ENCODE peak calls at places on chromosomes 5 and 9, in five cellular contexts. F, H, W, Q and Y are unnamed samples.

GRCh38 chr5:31291323-31291854 is 97.9 kb downstream of the CDH6 start:
- DNase-seq in W (peak), H (no peak), F (no peak), Q (peak), Y (no peak)

GRCh38 chr5:135194573-135195266 is 160.7 kb upstream of the PITX1 start:
- DNase-seq in H (no peak), Q (no peak), F (no peak), W (no peak), Y (peak)

GRCh38 chr9:136024696-136025316 is 63.6 kb upstream of the UBAC1 start:
- DNase-seq in H (no peak), Q (no peak), W (peak), F (no peak), Y (no peak)

GRCh38 chr9:118418887-118419620 is 714.9 kb downstream of the TLR4 start:
- DNase-seq in H (no peak), Q (no peak), F (no peak), W (no peak), Y (no peak)

GRCh38 chr5:157132302-157132612 is 10.4 kb downstream of the MED7 start:
- DNase-seq in F (no peak), Q (no peak), W (no peak), H (no peak), Y (no peak)

GRCh38 chr9:135665795-135666189 is 2.7 kb downstream of the LCN9 start:
- DNase-seq in H (no peak), Q (no peak), F (no peak), W (no peak), Y (no peak)

GRCh38 chr9:127783644-127784043 is 2.2 kb upstream of the CDK9 start:
- DNase-seq in Q (no peak), H (no peak), F (no peak), W (no peak), Y (no peak)

GRCh38 chr5:179530069-179530998 is 20.0 kb upstream of the RUFY1 start:
- DNase-seq in F (peak), W (peak), Q (peak), H (no peak), Y (no peak)

GRCh38 chr5:125006011-125006685 is 259.7 kb upstream of the ZNF608 start:
- DNase-seq in Q (no peak), H (no peak), W (no peak), F (peak), Y (no peak)

GRCh38 chr5:35777358-35778087 is 79.2 kb upstream of the IL7R start:
- DNase-seq in Q (peak), W (peak), H (peak), F (peak), Y (peak)

GRCh38 chr9:136057236-136058151 is 37.6 kb downstream of the NACC2 start:
- DNase-seq in W (peak), H (no peak), F (no peak), Q (no peak), Y (no peak)

GRCh38 chr9:104774132-104774531 is 10.2 kb downstream of the NIPSNAP3B start:
- DNase-seq in H (no peak), W (no peak), F (no peak), Q (no peak), Y (no peak)

GRCh38 chr5:55650391-55650790 is 61.7 kb downstream of the SLC38A9 start:
- DNase-seq in H (no peak), W (no peak), F (no peak), Q (no peak), Y (peak)

GRCh38 chr5:159106569-159107282 is 7.0 kb upstream of the EBF1 start:
- DNase-seq in H (peak), Q (peak), F (peak), W (peak), Y (peak)

GRCh38 chr5:65262590-65263189 is 219.0 kb downstream of the ADAMTS6 start:
- DNase-seq in H (no peak), Q (no peak), F (no peak), W (no peak), Y (peak)

GRCh38 chr9:132075853-132076252 is 3.8 kb downstream of the MED27 start:
- DNase-seq in F (no peak), W (no peak), H (no peak), Q (no peak), Y (no peak)

GRCh38 chr5:60066502-60066901 is 173.0 kb upstream of the PDE4D start:
- DNase-seq in W (no peak), Q (no peak), F (no peak), H (no peak), Y (no peak)

GRCh38 chr5:62719061-62719730 is 140.6 kb downstream of the LRRC70 start:
- DNase-seq in Q (no peak), H (no peak), W (no peak), F (no peak), Y (no peak)

GRCh38 chr9:105385372-105385985 is 62.4 kb upstream of the FSD1L start:
- DNase-seq in F (no peak), W (no peak), H (no peak), Q (no peak), Y (peak)

GRCh38 chr5:135271533-135272310 is 127.3 kb downstream of the MACROH2A1 start:
- DNase-seq in W (no peak), F (no peak), Q (no peak), H (no peak), Y (peak)

GRCh38 chr5:129696636-129697035 is 51.3 kb upstream of the MINAR2 start:
- DNase-seq in H (no peak), Q (no peak), W (no peak), F (no peak), Y (no peak)

GRCh38 chr5:63125862-63126261 is 547.2 kb downstream of the LRRC70 start:
- DNase-seq in H (no peak), F (no peak), Q (no peak), W (no peak), Y (peak)

GRCh38 chr9:126513159-126514036 is 100.3 kb upstream of the LMX1B start:
- DNase-seq in Q (no peak), F (no peak), H (no peak), W (no peak), Y (no peak)

GRCh38 chr5:89929834-89930233 is 479.7 kb downstream of the CETN3 start:
- DNase-seq in W (no peak), F (no peak), Q (no peak), H (no peak), Y (no peak)

GRCh38 chr5:136620016-136620419 is 254.7 kb upstream of the TRPC7 start:
- DNase-seq in F (no peak), H (no peak), W (no peak), Q (no peak), Y (no peak)

GRCh38 chr5:23242891-23243290 is 264.5 kb upstream of the PRDM9 start:
- DNase-seq in Q (no peak), F (no peak), H (no peak), W (no peak), Y (no peak)

GRCh38 chr9:105138306-105138801 is 106.1 kb upstream of the SLC44A1 start:
- DNase-seq in Q (no peak), H (no peak), W (peak), F (no peak), Y (peak)

GRCh38 chr5:180155331-180155881 is 53.6 kb downstream of the RASGEF1C start:
- DNase-seq in W (no peak), F (no peak), H (no peak), Q (no peak), Y (no peak)